ENCODE peak calls at places on chromosomes 7 and 10, in ten cellular contexts. C is heart left ventricle, S is IMR-90, H is right cardiac atrium, E is prostate gland, G is uterus, B is spleen, V is PC-9, Q is tibial artery, M is body of pancreas. Y is an unnamed sample.
A peak's percentile ranks its signal among the peaks of the same experiment; 100 is the strongest.

GRCh38 chr7:104093127-104093526 is 103.7 kb upstream of the RELN start:
- DNase-seq in E (no peak), C (no peak), H (no peak), B (no peak), V (no peak), S (no peak), Q (no peak), M (no peak), G (no peak), Y (no peak)

GRCh38 chr7:23373151-23374004 is 74.2 kb downstream of the MALSU1 start:
- DNase-seq in G (no peak), M (no peak), H (no peak), V (no peak), S (peak; percentile 73), B (no peak), Q (no peak), C (no peak), E (no peak), Y (no peak)

GRCh38 chr10:69146756-69147155 is 22.8 kb downstream of the VPS26A start:
- DNase-seq in H (no peak), B (no peak), G (no peak), E (no peak), C (no peak), V (no peak), Q (no peak), S (peak; percentile 3), M (no peak), Y (no peak)

GRCh38 chr7:43439631-43440401 is 143.1 kb upstream of the STK17A start:
- DNase-seq in G (no peak), E (no peak), Q (no peak), V (peak; percentile 49), B (peak; percentile 83), C (no peak), M (peak; percentile 30), S (peak; percentile 47), H (no peak), Y (peak; percentile 60)

GRCh38 chr10:122864901-122865300 is 14.5 kb downstream of the FAM24B start:
- DNase-seq in M (no peak), B (no peak), Q (no peak), H (no peak), V (peak; percentile 37), S (peak; percentile 59), G (no peak), E (no peak), C (no peak), Y (no peak)

GRCh38 chr7:28410628-28411578 is 1.4 kb upstream of the CREB5 start:
- DNase-seq in S (peak; percentile 90), E (no peak), G (peak; percentile 77), B (no peak), Q (peak; percentile 77), H (peak; percentile 54), C (peak; percentile 61), M (peak; percentile 18), V (no peak), Y (peak; percentile 55)

GRCh38 chr10:132206806-132207535 is 20.2 kb downstream of the DPYSL4 start:
- DNase-seq in C (peak; percentile 49), V (no peak), G (no peak), E (no peak), B (peak; percentile 67), Q (no peak), M (no peak), S (no peak), H (peak; percentile 9), Y (peak; percentile 40)

GRCh38 chr7:51430480-51431086 is 114.0 kb upstream of the COBL start:
- DNase-seq in M (peak; percentile 37), H (peak; percentile 21), E (peak; percentile 38), C (no peak), V (peak; percentile 60), G (no peak), B (no peak), S (peak; percentile 12), Q (no peak), Y (no peak)

GRCh38 chr10:43653746-43654145 is 5.1 kb upstream of the ZNF32 start:
- DNase-seq in E (no peak), H (no peak), B (no peak), V (no peak), M (no peak), S (peak; percentile 32), C (no peak), G (no peak), Q (no peak), Y (no peak)

DNA sequence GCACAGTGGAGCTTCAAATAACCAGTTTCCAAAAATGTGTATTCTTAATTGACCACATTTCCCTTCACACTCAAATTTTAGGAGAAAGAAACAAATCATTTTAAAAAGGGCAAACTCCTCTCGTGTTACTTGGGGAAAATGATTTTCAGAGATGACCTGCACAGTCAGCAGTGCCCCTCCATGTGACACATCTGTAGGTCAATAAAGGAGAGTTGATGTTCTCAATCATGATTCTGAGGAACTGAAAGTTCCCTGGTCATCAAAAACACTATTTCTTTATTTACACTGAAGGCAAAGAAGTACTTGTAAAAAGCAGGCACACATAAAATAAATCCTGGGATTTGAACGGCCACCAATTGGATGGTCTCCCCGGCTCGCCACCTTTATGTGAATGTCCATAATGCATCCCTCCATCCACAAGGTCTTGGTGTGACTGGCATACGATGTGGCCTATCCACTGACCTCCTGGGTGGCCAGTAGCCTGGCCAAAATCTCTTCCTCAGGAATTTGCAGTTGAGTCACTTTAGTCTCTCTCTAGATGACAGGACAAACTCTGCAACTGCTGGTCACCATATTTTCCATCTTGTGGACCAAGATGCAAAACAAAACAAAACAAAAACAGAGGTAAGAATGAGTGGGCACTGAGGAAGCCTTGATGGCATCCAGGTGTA is 39.0 kb downstream of the CDK1 start:
- DNase-seq in B (no peak), H (no peak), M (no peak), S (peak; percentile 19), V (no peak), G (no peak), E (peak; percentile 17), Q (peak; percentile 38), C (no peak), Y (no peak)
- H3K27ac ChIP-seq in B (no peak overlapping the region), H (no peak overlapping the region), M (no peak overlapping the region), S (peak overlapping the region; percentile 2), V (no peak overlapping the region), G (peak overlapping the region; percentile 72), E (no peak overlapping the region), Q (peak overlapping the region; percentile 31), C (no peak overlapping the region), Y (peak overlapping the region; percentile 17)

GRCh38 chr7:130884437-130885417 is 150.7 kb upstream of the KLF14 start:
- DNase-seq in M (no peak), H (no peak), S (no peak), Q (no peak), V (peak; percentile 61), E (no peak), B (no peak), C (no peak), G (no peak), Y (no peak)
- H3K27ac ChIP-seq in M (peak overlapping the region; percentile 43), H (no peak overlapping the region), S (peak overlapping the region; percentile 96), Q (peak overlapping the region; percentile 84), V (peak overlapping the region; percentile 76), E (no peak overlapping the region), B (peak overlapping the region; percentile 64), C (no peak overlapping the region), G (peak overlapping the region; percentile 9), Y (peak overlapping the region; percentile 94)

DNA sequence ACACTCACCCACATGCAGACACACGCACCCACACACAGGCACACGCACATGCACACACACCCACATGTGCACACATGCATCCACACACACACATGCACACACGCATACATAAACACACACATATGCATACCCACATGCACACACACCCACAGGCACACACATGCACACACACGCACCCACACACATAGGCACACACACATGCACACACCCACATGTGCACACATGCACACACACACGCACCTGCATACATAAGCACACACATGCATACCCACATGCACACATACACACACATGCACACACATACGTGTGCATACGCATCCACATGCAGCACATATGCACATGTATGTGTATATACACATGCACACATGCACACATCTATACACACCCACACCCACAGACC is 129.2 kb downstream of the PAXIP1 start:
- DNase-seq in G (no peak), B (peak; percentile 19), Q (no peak), M (no peak), E (no peak), V (no peak), S (no peak), H (no peak), C (no peak), Y (no peak)
- H3K27ac ChIP-seq in G (no peak overlapping the region), B (no peak overlapping the region), Q (no peak overlapping the region), M (no peak overlapping the region), E (no peak overlapping the region), V (no peak overlapping the region), S (no peak overlapping the region), H (no peak overlapping the region), C (no peak overlapping the region), Y (no peak overlapping the region)

DNA sequence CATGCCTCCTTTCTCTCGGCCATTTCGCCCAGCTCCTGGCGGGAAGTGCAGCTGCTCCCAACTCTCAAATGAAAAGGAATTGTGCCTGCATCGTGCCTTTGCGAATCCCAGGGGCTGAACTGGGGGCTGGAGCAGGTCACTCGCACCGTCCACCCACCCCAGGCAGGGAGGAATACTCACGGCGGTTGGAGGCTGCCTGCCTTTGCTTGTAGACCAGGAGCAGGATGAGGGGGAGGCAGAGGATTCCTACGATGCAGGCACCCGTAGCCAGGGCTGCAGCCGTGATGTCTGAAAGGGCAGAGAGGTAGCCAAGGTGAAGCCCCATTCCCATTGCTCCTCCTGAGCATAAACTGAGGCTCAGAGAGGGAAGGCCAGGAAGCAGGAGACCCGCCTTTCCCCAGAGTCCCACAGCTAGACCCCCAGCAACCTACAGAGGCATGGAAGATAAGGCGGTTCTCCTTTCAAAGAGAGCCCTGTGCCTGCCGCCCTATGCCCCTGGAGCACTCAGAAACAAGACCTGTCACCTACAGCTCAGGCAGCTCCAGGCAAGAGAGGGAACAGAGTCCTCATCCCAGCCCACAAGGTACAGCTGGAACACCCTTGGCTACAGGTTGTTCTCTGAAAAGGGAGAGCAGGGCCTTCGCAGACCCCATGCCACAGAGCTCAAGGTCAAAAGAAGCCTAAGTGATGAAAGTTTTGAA is 18.0 kb downstream of the VSIR start:
- DNase-seq in G (no peak), E (no peak), C (peak; percentile 42), S (no peak), B (peak; percentile 79), V (no peak), Q (no peak), M (no peak), H (no peak), Y (no peak)
- H3K27ac ChIP-seq in G (peak overlapping the region; percentile 1), E (no peak overlapping the region), C (peak overlapping the region; percentile 13), S (no peak overlapping the region), B (peak overlapping the region; percentile 86), V (no peak overlapping the region), Q (no peak overlapping the region), M (no peak overlapping the region), H (no peak overlapping the region), Y (no peak overlapping the region)

Y was measured in psoas muscle.